ENCODE peak calls at places on chromosomes 11 and 22, in four cellular contexts. F is endothelial cell, K is astrocyte of the spinal cord, M is lower lobe of right lung. T is an unnamed sample.

GRCh38 chr11:120214581-120214980 is 3.7 kb downstream of the OAF start:
- DNase-seq in F (no peak), K (no peak), M (no peak), T (no peak)

GRCh38 chr22:32887293-32887692 is 85.8 kb downstream of the TIMP3 start:
- DNase-seq in F (no peak), K (no peak), M (no peak), T (no peak)

GRCh38 chr11:82046778-82047177 is 686.9 kb downstream of the FAM181B start:
- DNase-seq in F (no peak), K (peak), M (no peak), T (no peak)

GRCh38 chr11:90756617-90757016 is 533.8 kb upstream of the CHORDC1 start:
- DNase-seq in F (no peak), K (no peak), M (no peak), T (no peak)

GRCh38 chr11:121933294-121933693 is 182.7 kb downstream of the BLID start:
- DNase-seq in F (no peak), K (no peak), M (no peak), T (no peak)

GRCh38 chr11:59753650-59754493 is 1.3 kb upstream of the STX3 start:
- DNase-seq in F (peak), K (peak), M (peak), T (peak)

GRCh38 chr11:116507016-116507415 is 265.8 kb downstream of the BUD13 start:
- DNase-seq in F (no peak), K (no peak), M (no peak), T (no peak)

GRCh38 chr22:28410050-28410816 is 269.4 kb downstream of the TTC28 start:
- DNase-seq in F (no peak), K (peak), M (no peak), T (no peak)

GRCh38 chr22:50674606-50675552 is 2.3 kb downstream of the SHANK3 start:
- DNase-seq in F (peak), K (no peak), M (peak), T (peak)

GRCh38 chr11:116852261-116853125 is 15.1 kb upstream of the APOA1 start:
- DNase-seq in F (no peak), K (peak), M (no peak), T (no peak)

GRCh38 chr22:19607198-19608113 is 83.2 kb upstream of the CLDN5 start:
- DNase-seq in F (peak), K (no peak), M (no peak), T (no peak)

GRCh38 chr11:2844116-2844515 is 41.5 kb downstream of the CDKN1C start:
- DNase-seq in F (no peak), K (no peak), M (no peak), T (no peak)

GRCh38 chr22:29734853-29735252 is 15.1 kb downstream of the CABP7 start:
- DNase-seq in F (no peak), K (no peak), M (no peak), T (no peak)

GRCh38 chr11:40986320-40986719 is 473.1 kb downstream of the LRRC4C start:
- DNase-seq in F (no peak), K (no peak), M (no peak), T (no peak)

GRCh38 chr11:75342231-75342918 is 9.1 kb downstream of the ARRB1 start:
- DNase-seq in F (no peak), K (no peak), M (no peak), T (no peak)

GRCh38 chr11:111455291-111456085 is 56.7 kb downstream of the BTG4 start:
- DNase-seq in F (no peak), K (no peak), M (no peak), T (no peak)

GRCh38 chr11:124745835-124746620 is 6.0 kb downstream of the VSIG2 start:
- DNase-seq in F (no peak), K (no peak), M (no peak), T (peak)

GRCh38 chr11:65279713-65280459 is 18.1 kb downstream of the POLA2 start:
- DNase-seq in F (no peak), K (peak), M (no peak), T (no peak)

GRCh38 chr11:3738241-3738640 is 59.1 kb downstream of the NUP98 start:
- DNase-seq in F (no peak), K (no peak), M (no peak), T (no peak)

GRCh38 chr11:119942583-119943338 is 195.2 kb downstream of the TRIM29 start:
- DNase-seq in F (no peak), K (no peak), M (no peak), T (peak)

GRCh38 chr11:125062931-125063428 is at the start of gene SLC37A2:
- DNase-seq in F (peak), K (peak), M (peak), T (peak)

GRCh38 chr11:77126861-77127673 is 979 bp upstream of the MYO7A start:
- DNase-seq in F (peak), K (peak), M (peak), T (peak)

GRCh38 chr11:134978388-134979088 is 566.5 kb upstream of the B3GAT1 start:
- DNase-seq in F (no peak), K (no peak), M (no peak), T (no peak)

GRCh38 chr11:60993611-60994010 is 22.1 kb downstream of the CD6 start:
- DNase-seq in F (no peak), K (no peak), M (no peak), T (no peak)

GRCh38 chr11:57410287-57410686 is 16.6 kb downstream of the SLC43A3 start:
- DNase-seq in F (no peak), K (peak), M (no peak), T (no peak)

GRCh38 chr22:19179472-19180048 is 1.0 kb upstream of the SLC25A1 start:
- DNase-seq in F (peak), K (peak), M (peak), T (peak)

GRCh38 chr11:70247710-70248072 is 22.8 kb upstream of the PPFIA1 start:
- DNase-seq in F (no peak), K (no peak), M (no peak), T (no peak)

T was measured in posterior vena cava.